ENCODE peak calls at places on chromosomes 2 and 18, in four cellular contexts. A is HFF-Myc, Z is cardiac muscle cell, M is mesenchymal stem cell. N is an unnamed sample.
A peak's percentile ranks its signal among the peaks of the same experiment; 100 is the strongest.

GRCh38 chr2:11466307-11467125 is 555 bp upstream of the E2F6 start:
- DNase-seq in A (no peak), Z (no peak), M (no peak), N (no peak)

GRCh38 chr18:5582849-5583667 is 39.3 kb upstream of the EPB41L3 start:
- DNase-seq in A (no peak), Z (peak; percentile 18), M (no peak), N (peak; percentile 70)

GRCh38 chr2:160457588-160457987 is 36.0 kb downstream of the RBMS1 start:
- DNase-seq in A (no peak), Z (no peak), M (no peak), N (no peak)

GRCh38 chr2:169071455-169071854 is 2.1 kb downstream of the DHRS9 start:
- DNase-seq in A (no peak), Z (no peak), M (no peak), N (no peak)

GRCh38 chr18:12647773-12648172 is 10.1 kb downstream of the SPIRE1 start:
- DNase-seq in A (no peak), Z (no peak), M (no peak), N (no peak)

GRCh38 chr2:108967757-108968156 is 21.3 kb downstream of the EDAR start:
- DNase-seq in A (no peak), Z (no peak), M (no peak), N (no peak)

GRCh38 chr2:174593041-174593440 is 4.6 kb downstream of the WIPF1 start:
- DNase-seq in A (no peak), Z (no peak), M (no peak), N (no peak)

GRCh38 chr2:199929257-199929656 is 18.2 kb downstream of the C2orf69 start:
- DNase-seq in A (no peak), Z (no peak), M (no peak), N (no peak)

GRCh38 chr2:229731916-229732315 is 17.6 kb upstream of the DNER start:
- DNase-seq in A (peak; percentile 56), Z (no peak), M (peak; percentile 11), N (peak; percentile 68)

GRCh38 chr2:188199716-188200128 is 92.0 kb upstream of the GULP1 start:
- DNase-seq in A (peak; percentile 54), Z (no peak), M (peak; percentile 79), N (peak; percentile 89)

GRCh38 chr2:182887093-182887492 is 20.7 kb upstream of the FRZB start:
- DNase-seq in A (no peak), Z (no peak), M (peak; percentile 66), N (peak; percentile 51)

GRCh38 chr2:1393321-1393720 is 19.9 kb upstream of the TPO start:
- DNase-seq in A (no peak), Z (no peak), M (no peak), N (no peak)

GRCh38 chr2:176158855-176159677 is 2.0 kb downstream of the HOXD3 start:
- DNase-seq in A (no peak), Z (no peak), M (no peak), N (no peak)

GRCh38 chr2:20652673-20653575 is 2.0 kb upstream of the HS1BP3 start:
- DNase-seq in A (no peak), Z (no peak), M (no peak), N (no peak)

GRCh38 chr2:36672199-36672598 is 24.3 kb upstream of the VIT start:
- DNase-seq in A (no peak), Z (peak; percentile 42), M (peak; percentile 52), N (peak; percentile 77)

GRCh38 chr2:40859617-40860016 is 407.7 kb upstream of the SLC8A1 start:
- DNase-seq in A (no peak), Z (no peak), M (no peak), N (no peak)

GRCh38 chr2:124649001-124649400 is 623.9 kb downstream of the CNTNAP5 start:
- DNase-seq in A (no peak), Z (no peak), M (no peak), N (no peak)

GRCh38 chr2:239380831-239381708 is 19.8 kb downstream of the HDAC4 start:
- DNase-seq in A (no peak), Z (no peak), M (no peak), N (no peak)

GRCh38 chr2:43267393-43267792 is 41.0 kb upstream of the ZFP36L2 start:
- DNase-seq in A (no peak), Z (no peak), M (no peak), N (no peak)

GRCh38 chr18:69980982-69981804 is 33.5 kb upstream of the CD226 start:
- DNase-seq in A (no peak), Z (no peak), M (no peak), N (no peak)

GRCh38 chr2:202237787-202238233 is 587 bp downstream of the SUMO1 start:
- DNase-seq in A (no peak), Z (peak; percentile 62), M (peak; percentile 83), N (peak; percentile 57)

GRCh38 chr2:187440101-187440500 is 8.0 kb downstream of the CALCRL start:
- DNase-seq in A (no peak), Z (no peak), M (no peak), N (no peak)

GRCh38 chr18:2223859-2224258 is 347.4 kb downstream of the METTL4 start:
- DNase-seq in A (peak; percentile 7), Z (peak; percentile 21), M (peak; percentile 3), N (peak; percentile 76)

GRCh38 chr2:60567919-60568874 is 14.7 kb upstream of the BCL11A start:
- DNase-seq in A (no peak), Z (peak; percentile 9), M (no peak), N (no peak)

GRCh38 chr18:12750076-12750707 is 47.4 kb downstream of the PSMG2 start:
- DNase-seq in A (no peak), Z (no peak), M (no peak), N (no peak)

GRCh38 chr2:73053316-73054114 is 18.0 kb downstream of the SFXN5 start:
- DNase-seq in A (no peak), Z (no peak), M (no peak), N (peak; percentile 55)

GRCh38 chr2:232523682-232524597 is 2.0 kb upstream of the CHRND start:
- DNase-seq in A (no peak), Z (peak; percentile 85), M (peak; percentile 35), N (peak; percentile 17)

GRCh38 chr2:239156516-239157265 is 244.1 kb downstream of the HDAC4 start:
- DNase-seq in A (no peak), Z (no peak), M (no peak), N (no peak)

GRCh38 chr18:47817017-47817911 is 113.2 kb downstream of the SMAD2 start:
- DNase-seq in A (no peak), Z (no peak), M (no peak), N (peak; percentile 27)

GRCh38 chr2:85523906-85524566 is 14.9 kb upstream of the MAT2A start:
- DNase-seq in A (no peak), Z (peak; percentile 57), M (peak; percentile 75), N (peak; percentile 59)

GRCh38 chr2:16249269-16250055 is 309.1 kb downstream of the MYCN start:
- DNase-seq in A (no peak), Z (no peak), M (no peak), N (no peak)

GRCh38 chr2:33786881-33787280 is 187.8 kb upstream of the FAM98A start:
- DNase-seq in A (no peak), Z (no peak), M (no peak), N (no peak)

GRCh38 chr2:161352718-161353117 is 44.5 kb downstream of the PSMD14 start:
- DNase-seq in A (no peak), Z (peak; percentile 18), M (peak; percentile 11), N (no peak)

GRCh38 chr18:51852661-51853060 is 487.3 kb upstream of the DCC start:
- DNase-seq in A (no peak), Z (no peak), M (no peak), N (no peak)

GRCh38 chr18:3402962-3403585 is 46.9 kb upstream of the TGIF1 start:
- DNase-seq in A (peak; percentile 33), Z (no peak), M (peak; percentile 50), N (peak; percentile 79)

GRCh38 chr2:24926602-24927252 is 6.7 kb upstream of the ADCY3 start:
- DNase-seq in A (no peak), Z (no peak), M (no peak), N (peak; percentile 59)
- H3K4me3 ChIP-seq in A (no peak overlapping the region), Z (no peak overlapping the region), M (no peak overlapping the region), N (peak overlapping the region; percentile 2)

GRCh38 chr2:226440119-226440917 is 359.3 kb downstream of the IRS1 start:
- DNase-seq in A (no peak), Z (no peak), M (no peak), N (no peak)

GRCh38 chr2:226434702-226435101 is 364.9 kb downstream of the IRS1 start:
- DNase-seq in A (no peak), Z (no peak), M (no peak), N (no peak)

GRCh38 chr2:226435146-226435545 is 364.5 kb downstream of the IRS1 start:
- DNase-seq in A (no peak), Z (no peak), M (no peak), N (no peak)

GRCh38 chr2:226443112-226443511 is 356.5 kb downstream of the IRS1 start:
- DNase-seq in A (no peak), Z (no peak), M (no peak), N (no peak)

GRCh38 chr2:226439337-226439736 is 360.3 kb downstream of the IRS1 start:
- DNase-seq in A (no peak), Z (no peak), M (peak; percentile 40), N (peak; percentile 43)
- H3K4me3 ChIP-seq in A (no peak overlapping the region), Z (no peak overlapping the region), M (no peak overlapping the region), N (no peak overlapping the region)

GRCh38 chr2:5839563-5839962 is 147.4 kb downstream of the SOX11 start:
- DNase-seq in A (no peak), Z (no peak), M (no peak), N (no peak)
- H3K4me3 ChIP-seq in A (no peak overlapping the region), Z (no peak overlapping the region), M (no peak overlapping the region), N (no peak overlapping the region)

DNA sequence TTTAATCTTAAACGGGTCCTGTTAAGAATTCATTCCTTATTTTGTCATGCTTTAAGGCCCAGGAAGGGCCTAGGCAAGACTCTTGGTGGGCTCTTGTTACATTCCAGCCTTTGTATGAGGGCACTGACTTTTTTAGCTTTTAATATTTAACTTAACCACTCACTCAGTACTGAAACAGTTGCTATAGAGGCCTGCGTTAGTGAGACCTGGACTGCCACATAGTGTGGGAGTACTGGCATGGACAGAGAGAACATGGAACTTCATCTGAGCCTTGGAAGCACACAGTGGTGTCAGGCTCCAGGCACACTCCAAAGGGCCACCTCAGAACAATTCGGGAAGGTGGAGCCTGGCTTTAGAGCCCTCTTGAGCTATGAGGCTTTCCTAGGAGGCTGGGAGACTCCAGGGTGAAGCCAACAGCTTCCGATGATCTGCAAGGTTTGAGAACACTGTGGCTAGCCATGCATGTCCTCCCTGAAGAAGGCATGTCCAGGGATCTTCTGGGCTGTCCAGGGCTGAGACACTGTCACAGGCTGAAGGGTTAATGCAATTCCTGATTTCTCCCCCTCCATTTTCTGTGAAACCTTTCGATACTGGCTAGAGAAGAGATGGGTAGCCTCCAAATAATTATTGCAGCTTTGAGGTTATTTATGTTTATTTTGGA is 155.4 kb upstream of the ACAA2 start:
- DNase-seq in A (no peak), Z (no peak), M (no peak), N (no peak)
- H3K4me3 ChIP-seq in A (no peak overlapping the region), Z (no peak overlapping the region), M (no peak overlapping the region), N (no peak overlapping the region)

GRCh38 chr2:101238930-101239759 is 13.5 kb upstream of the CNOT11 start:
- DNase-seq in A (no peak), Z (no peak), M (no peak), N (no peak)
- H3K4me3 ChIP-seq in A (no peak overlapping the region), Z (no peak overlapping the region), M (no peak overlapping the region), N (no peak overlapping the region)

N was measured in choroid plexus epithelial cell.